ENCODE peak calls at places on chromosomes 12 and 14, in four cellular contexts. K, M, O and E are unnamed samples.
A peak's percentile ranks its signal among the peaks of the same experiment; 100 is the strongest.

GRCh38 chr12:806116-806805 is 53.9 kb downstream of the WNK1 start:
- DNase-seq in M (no peak), K (peak; percentile 56), O (no peak), E (no peak)

GRCh38 chr12:34599530-34600513 is 577.5 kb downstream of the ALG10 start:
- DNase-seq in M (no peak), K (no peak), O (no peak), E (no peak)

GRCh38 chr12:124857921-124858461 is 5.7 kb downstream of the SCARB1 start:
- DNase-seq in O (no peak), M (no peak), K (no peak), E (no peak)

GRCh38 chr12:46908936-46909635 is 83.3 kb upstream of the SLC38A4 start:
- DNase-seq in M (no peak), O (no peak), K (no peak), E (no peak)

GRCh38 chr14:49687942-49688700 is at the start of gene POLE2:
- DNase-seq in M (peak; percentile 58), O (peak; percentile 91), K (peak; percentile 84), E (peak; percentile 47)

GRCh38 chr12:15276088-15276698 is 46.1 kb upstream of the PTPRO start:
- DNase-seq in O (peak; percentile 61), M (peak; percentile 36), K (peak; percentile 48), E (no peak)

GRCh38 chr12:92365333-92365732 is 219.7 kb upstream of the BTG1 start:
- DNase-seq in K (no peak), O (no peak), M (no peak), E (no peak)

GRCh38 chr12:41552507-41553047 is 364.5 kb downstream of the PDZRN4 start:
- DNase-seq in K (no peak), O (no peak), M (no peak), E (no peak)

GRCh38 chr14:72104011-72104613 is 171.9 kb downstream of the RGS6 start:
- DNase-seq in K (peak; percentile 6), M (no peak), O (peak; percentile 45), E (peak; percentile 42)

GRCh38 chr14:68283378-68284123 is 464.0 kb downstream of the RAD51B start:
- DNase-seq in M (peak; percentile 29), O (no peak), K (no peak), E (no peak)

GRCh38 chr12:102965281-102966155 is 8.0 kb downstream of the ASCL1 start:
- DNase-seq in M (no peak), O (peak; percentile 48), K (no peak), E (no peak)

GRCh38 chr14:99415496-99416281 is 65.0 kb downstream of the SETD3 start:
- DNase-seq in O (peak; percentile 89), K (peak; percentile 83), M (peak; percentile 85), E (peak; percentile 59)

GRCh38 chr14:73237219-73237785 is at the start of gene PAPLN:
- DNase-seq in M (no peak), K (peak; percentile 68), O (peak; percentile 61), E (no peak)

GRCh38 chr12:116933101-116933500 is 22.4 kb downstream of the FBXW8 start:
- DNase-seq in O (no peak), M (no peak), K (no peak), E (no peak)

GRCh38 chr12:104707179-104707578 is 250.4 kb downstream of the CHST11 start:
- DNase-seq in M (no peak), O (no peak), K (no peak), E (no peak)

GRCh38 chr12:7602287-7602686 is 63.4 kb downstream of the APOBEC1 start:
- DNase-seq in M (peak; percentile 27), O (no peak), K (no peak), E (no peak)

GRCh38 chr12:24135158-24135850 is 185.8 kb upstream of the SOX5 start:
- DNase-seq in M (no peak), K (no peak), O (no peak), E (no peak)

GRCh38 chr12:52121848-52122838 is 42.6 kb downstream of the SMIM41 start:
- DNase-seq in M (peak; percentile 40), O (peak; percentile 85), K (peak; percentile 67), E (peak; percentile 83)

GRCh38 chr14:68967459-68967940 is 11.6 kb downstream of the ACTN1 start:
- DNase-seq in M (no peak), K (no peak), O (no peak), E (no peak)

GRCh38 chr12:106254724-106255123 is 6.9 kb upstream of the CKAP4 start:
- DNase-seq in O (peak; percentile 57), M (no peak), K (no peak), E (no peak)

GRCh38 chr12:114687802-114688201 is 3.8 kb upstream of the TBX3 start:
- DNase-seq in K (no peak), O (peak; percentile 32), M (no peak), E (no peak)

GRCh38 chr12:6052940-6053329 is 71.5 kb downstream of the VWF start:
- DNase-seq in O (no peak), M (no peak), K (no peak), E (no peak)

GRCh38 chr12:131783915-131784541 is 44.2 kb upstream of the MMP17 start:
- DNase-seq in K (peak; percentile 75), M (peak; percentile 75), O (no peak), E (no peak)

GRCh38 chr12:114339626-114340025 is 66.3 kb downstream of the TBX5 start:
- DNase-seq in O (no peak), M (peak; percentile 82), K (no peak), E (no peak)

GRCh38 chr12:118544569-118544968 is 168.2 kb downstream of the SUDS3 start:
- DNase-seq in M (peak; percentile 5), K (peak; percentile 27), O (no peak), E (no peak)

GRCh38 chr12:132921685-132922084 is 34.3 kb upstream of the CHFR start:
- DNase-seq in K (no peak), O (no peak), M (no peak), E (no peak)

GRCh38 chr12:125357561-125357960 is 292.3 kb downstream of the AACS start:
- DNase-seq in K (no peak), M (no peak), O (no peak), E (no peak)

GRCh38 chr14:75718199-75718598 is 57.2 kb downstream of the TTLL5 start:
- DNase-seq in O (no peak), M (no peak), K (no peak), E (no peak)

GRCh38 chr12:2826036-2826435 is 8.8 kb downstream of the NRIP2 start:
- DNase-seq in M (no peak), K (no peak), O (peak; percentile 81), E (no peak)

GRCh38 chr12:123533672-123534643 is at the start of gene RILPL1:
- DNase-seq in O (peak; percentile 85), M (peak; percentile 42), K (peak; percentile 77), E (peak; percentile 63)

GRCh38 chr14:95675486-95675885 is 10.7 kb upstream of the TCL1B start:
- DNase-seq in O (peak; percentile 73), K (no peak), M (no peak), E (no peak)

DNA sequence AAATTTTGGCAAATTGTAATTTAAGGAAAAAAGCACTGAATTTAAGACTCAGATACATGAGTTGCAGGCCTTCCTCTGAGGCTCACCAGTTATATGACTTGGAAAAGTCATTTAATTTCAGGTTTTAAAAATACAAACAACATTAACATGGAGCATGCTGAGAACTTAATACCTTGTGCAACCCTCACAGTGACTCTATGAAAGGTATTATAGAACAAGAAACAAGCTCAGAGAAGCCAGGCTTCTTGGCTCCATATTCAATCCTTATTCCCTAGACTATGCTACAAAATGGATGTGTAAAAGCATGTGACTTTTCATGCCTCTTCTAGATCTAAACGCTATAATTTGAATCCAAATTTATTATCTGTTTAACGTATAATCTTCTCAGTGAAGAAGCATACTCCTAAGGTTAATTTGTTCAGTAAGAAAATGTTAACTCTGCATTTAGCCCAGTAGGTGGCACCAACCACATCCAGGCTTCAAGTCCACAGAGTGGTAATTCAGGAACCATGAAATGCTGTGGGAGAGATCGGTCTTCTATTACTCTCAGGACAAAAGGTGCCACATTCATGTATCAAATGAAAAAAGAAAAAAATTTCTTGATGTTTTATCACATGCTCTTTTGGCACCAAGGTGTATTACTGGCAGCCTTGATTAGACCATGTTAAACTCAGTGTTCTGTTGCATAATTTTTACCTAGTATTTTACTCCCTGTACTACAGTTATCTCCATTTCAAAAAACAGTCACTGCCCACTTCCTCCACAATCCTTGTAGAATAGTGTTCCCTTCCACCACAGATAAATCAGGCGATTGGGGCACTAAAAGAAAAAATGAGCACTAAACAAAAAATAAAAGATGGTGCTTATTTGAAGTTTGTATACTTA is 9.3 kb downstream of the CCDC196 start:
- DNase-seq in K (peak; percentile 79), M (peak; percentile 75), O (peak; percentile 62), E (no peak)
- TF ChIP-seq CTCF in K (peak; percentile 87), M (peak; percentile 89), O (peak; percentile 81), E (peak; percentile 76)

GRCh38 chr12:110813756-110814155 is 33.0 kb upstream of the CCDC63 start:
- DNase-seq in K (no peak), M (no peak), O (no peak), E (no peak)

GRCh38 chr12:110816248-110816647 is 30.5 kb upstream of the CCDC63 start:
- DNase-seq in M (no peak), K (no peak), O (no peak), E (no peak)

GRCh38 chr12:110816761-110817160 is 30.0 kb upstream of the CCDC63 start:
- DNase-seq in M (no peak), O (no peak), K (no peak), E (no peak)

GRCh38 chr12:110811972-110812371 is 34.8 kb upstream of the CCDC63 start:
- DNase-seq in K (no peak), M (no peak), O (no peak), E (no peak)

GRCh38 chr12:110813298-110813697 is 33.5 kb upstream of the CCDC63 start:
- DNase-seq in M (no peak), O (peak; percentile 32), K (no peak), E (no peak)
- TF ChIP-seq CTCF in M (no peak), O (no peak), K (no peak), E (no peak)

GRCh38 chr14:36656769-36657408 is 4.8 kb upstream of the PAX9 start:
- DNase-seq in M (no peak), O (peak; percentile 48), K (no peak), E (no peak)

GRCh38 chr14:36655963-36656768 is 5.5 kb upstream of the PAX9 start:
- DNase-seq in O (peak; percentile 90), K (peak; percentile 77), M (no peak), E (no peak)

GRCh38 chr14:36659010-36659821 is 2.4 kb upstream of the PAX9 start:
- DNase-seq in M (no peak), K (no peak), O (peak; percentile 23), E (no peak)

GRCh38 chr14:36658091-36659009 is 3.3 kb upstream of the PAX9 start:
- DNase-seq in O (peak; percentile 46), K (no peak), M (no peak), E (no peak)

DNA sequence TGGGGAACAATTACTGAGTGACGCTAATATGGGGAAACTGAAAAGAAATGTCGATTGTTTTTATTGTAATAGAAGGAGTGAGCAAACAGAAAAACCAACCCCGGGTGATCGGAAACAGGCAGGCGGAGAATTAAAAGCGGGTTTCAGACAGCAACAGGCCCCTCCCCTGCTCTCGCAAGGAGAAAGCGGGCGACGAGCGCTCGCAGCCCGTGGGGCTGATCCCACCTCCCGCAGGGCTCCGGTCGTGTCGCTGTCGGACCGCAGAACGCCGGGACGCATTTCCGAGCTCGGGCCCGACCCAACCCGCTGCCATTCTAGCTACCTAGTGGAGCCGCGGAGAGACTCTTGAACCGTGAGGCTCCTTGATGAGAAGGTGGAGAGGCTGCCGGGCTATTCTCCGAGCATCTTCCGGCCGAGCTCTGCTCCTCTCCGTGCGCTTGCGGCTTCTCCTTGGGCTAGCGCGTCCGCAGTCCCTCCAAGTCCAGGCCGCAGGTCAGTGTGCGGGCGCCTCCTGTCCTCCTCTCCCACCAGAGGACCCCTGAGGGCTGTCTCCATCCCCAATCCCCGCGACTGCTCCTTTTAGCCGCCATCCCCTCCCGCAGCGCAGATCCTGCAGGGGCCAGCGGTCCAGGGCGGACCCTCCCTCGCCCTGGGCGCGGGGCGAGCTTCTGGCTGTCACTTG is 4.1 kb upstream of the PAX9 start:
- DNase-seq in K (no peak), O (peak; percentile 72), M (no peak), E (no peak)
- TF ChIP-seq CTCF in K (no peak), O (no peak), M (no peak), E (no peak)

GRCh38 chr14:77761205-77761931 is 412 bp upstream of the SNW1 start:
- DNase-seq in O (peak; percentile 57), K (peak; percentile 66), M (peak; percentile 65), E (no peak)
- TF ChIP-seq CTCF in O (peak; percentile 57), K (peak; percentile 51), M (peak; percentile 33), E (no peak)